ENCODE peak calls at places on chromosomes 12 and 14, in ten cellular contexts. L, M, F, W, N, T, B, U, A and Q are unnamed samples.
A peak's percentile ranks its signal among the peaks of the same experiment; 100 is the strongest.

GRCh38 chr12:58889557-58889956 is 30.7 kb downstream of the LRIG3 start:
- DNase-seq in L (no peak), M (no peak), F (no peak), W (no peak), N (no peak), T (no peak), B (no peak), U (no peak), A (no peak), Q (no peak)

GRCh38 chr12:20800160-20800559 is 10.3 kb upstream of the SLCO1B3 start:
- DNase-seq in L (no peak), M (no peak), F (no peak), W (no peak), N (no peak), T (no peak), B (no peak), U (no peak), A (no peak), Q (no peak)

GRCh38 chr12:27852117-27852516 is 72.1 kb upstream of the MANSC4 start:
- DNase-seq in L (no peak), M (no peak), F (no peak), W (no peak), N (no peak), T (no peak), B (no peak), U (no peak), A (no peak), Q (no peak)

GRCh38 chr12:46260153-46260912 is 8.5 kb downstream of the SLC38A1 start:
- DNase-seq in L (no peak), M (no peak), F (peak; percentile 25), W (no peak), N (no peak), T (peak; percentile 58), B (peak; percentile 54), U (peak; percentile 55), A (no peak), Q (no peak)

GRCh38 chr12:55682087-55682796 is 25.5 kb downstream of the ITGA7 start:
- DNase-seq in L (no peak), M (no peak), F (no peak), W (no peak), N (no peak), T (no peak), B (no peak), U (no peak), A (no peak), Q (no peak)

GRCh38 chr14:64746298-64747250 is 42.4 kb downstream of the PLEKHG3 start:
- DNase-seq in L (no peak), M (no peak), F (no peak), W (no peak), N (no peak), T (no peak), B (no peak), U (no peak), A (no peak), Q (no peak)

GRCh38 chr14:65433646-65434045 is 21.1 kb downstream of the FUT8 start:
- DNase-seq in L (no peak), M (no peak), F (no peak), W (no peak), N (no peak), T (no peak), B (no peak), U (no peak), A (no peak), Q (no peak)

GRCh38 chr12:68786929-68787328 is 21.0 kb upstream of the MDM2 start:
- DNase-seq in L (no peak), M (no peak), F (no peak), W (no peak), N (no peak), T (no peak), B (no peak), U (no peak), A (no peak), Q (no peak)

GRCh38 chr14:22531451-22532344 is 57.3 kb downstream of the DAD1 start:
- DNase-seq in L (no peak), M (no peak), F (no peak), W (no peak), N (no peak), T (no peak), B (no peak), U (no peak), A (no peak), Q (no peak)

GRCh38 chr14:56874375-56874774 is 64.1 kb upstream of the OTX2 start:
- DNase-seq in L (no peak), M (no peak), F (peak; percentile 70), W (no peak), N (no peak), T (no peak), B (no peak), U (peak; percentile 44), A (no peak), Q (no peak)

GRCh38 chr14:93970967-93971634 is 5.3 kb downstream of the ASB2 start:
- DNase-seq in L (peak; percentile 31), M (no peak), F (no peak), W (no peak), N (peak; percentile 63), T (no peak), B (no peak), U (no peak), A (no peak), Q (peak; percentile 74)
- H3K27ac ChIP-seq in L (peak overlapping the region; percentile 41), M (no peak overlapping the region), F (no peak overlapping the region), W (peak overlapping the region; percentile 48), N (no peak overlapping the region), T (no peak overlapping the region), B (no peak overlapping the region), U (no peak overlapping the region), A (peak overlapping the region; percentile 92), Q (no peak overlapping the region)

DNA sequence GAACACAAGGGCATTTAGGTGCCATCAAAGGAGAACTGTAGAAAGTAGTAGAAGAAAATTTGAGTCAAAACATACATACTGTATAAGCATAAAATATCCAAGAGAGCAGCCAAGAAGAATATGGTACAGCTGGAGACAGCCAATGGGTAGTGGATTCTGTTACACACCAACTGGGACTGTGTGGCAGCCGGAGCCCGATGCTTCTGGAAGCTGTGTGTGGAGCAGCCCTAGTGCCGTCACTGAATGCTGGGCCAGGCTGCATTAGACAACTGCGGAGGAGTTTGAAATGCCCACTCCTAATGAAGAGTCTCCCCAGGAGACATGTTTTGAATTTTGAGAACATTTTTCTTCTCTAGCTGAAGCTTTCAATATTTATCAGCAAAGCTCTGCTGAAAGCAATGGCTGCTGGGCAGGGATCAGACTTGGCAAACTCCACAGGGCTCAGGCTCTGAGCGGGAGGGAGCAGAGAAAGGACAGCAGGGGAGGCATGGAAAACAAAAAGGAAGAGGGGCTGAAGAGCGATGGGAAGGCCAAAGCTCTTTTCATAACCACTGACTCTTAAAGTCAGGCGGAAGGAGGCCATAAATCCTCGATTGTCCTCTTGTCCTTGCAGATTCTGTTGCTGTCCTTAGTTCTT is 189.0 kb downstream of the MON2 start:
- DNase-seq in L (no peak), M (no peak), F (no peak), W (no peak), N (no peak), T (no peak), B (no peak), U (no peak), A (no peak), Q (no peak)
- H3K4me1 ChIP-seq in L (peaks cover 6% of the 10 kb centered on the region), M (peaks cover 7% of the 10 kb centered on the region), F (peaks cover 7% of the 10 kb centered on the region), W (no peaks in the 10 kb centered on the region), N (no peaks in the 10 kb centered on the region), T (peaks cover 1% of the 10 kb centered on the region), B (no peaks in the 10 kb centered on the region), U (no peaks in the 10 kb centered on the region), A (peaks cover 9% of the 10 kb centered on the region), Q (no peaks in the 10 kb centered on the region)

DNA sequence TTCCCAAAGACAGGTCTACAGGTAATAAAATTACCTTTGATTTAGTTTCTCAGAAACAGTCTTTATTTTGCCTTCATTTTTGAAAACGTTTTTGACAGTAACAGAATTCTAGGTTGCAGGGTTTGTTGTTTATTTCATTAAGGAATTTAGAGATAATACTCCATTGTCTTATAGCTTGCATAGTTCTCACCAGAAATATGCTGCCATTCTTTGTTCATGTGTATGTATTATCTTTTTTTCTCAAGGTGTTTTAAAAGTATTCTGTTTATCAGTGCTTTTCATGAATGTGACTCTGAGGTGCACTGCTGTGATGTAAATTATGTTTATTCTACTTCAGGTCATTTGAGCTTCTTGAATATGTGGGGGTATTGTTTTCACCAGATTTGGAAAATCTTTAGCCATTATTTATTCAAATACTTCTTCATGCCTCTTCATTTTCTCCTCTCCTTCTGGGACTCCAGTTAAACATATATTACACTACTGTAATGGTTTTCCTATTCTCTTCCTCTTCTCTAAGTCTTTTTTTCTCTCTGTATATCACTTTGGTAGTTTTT is 32.7 kb downstream of the ZNF605 start:
- DNase-seq in L (no peak), M (no peak), F (no peak), W (no peak), N (no peak), T (no peak), B (no peak), U (no peak), A (no peak), Q (no peak)
- H3K9me3 ChIP-seq in L (peaks cover 62% of the 10 kb centered on the region), M (peaks cover 54% of the 10 kb centered on the region), F (peaks cover 74% of the 10 kb centered on the region), W (peaks cover 98% of the 10 kb centered on the region), N (peaks cover 26% of the 10 kb centered on the region), T (peaks cover 56% of the 10 kb centered on the region), B (peaks cover 8% of the 10 kb centered on the region), U (peaks cover 64% of the 10 kb centered on the region), A (peaks cover 95% of the 10 kb centered on the region), Q (peaks cover 69% of the 10 kb centered on the region)

GRCh38 chr12:110224379-110225304 is 56.4 kb upstream of the ATP2A2 start:
- DNase-seq in L (no peak), M (peak; percentile 46), F (peak; percentile 91), W (peak; percentile 25), N (no peak), T (peak; percentile 77), B (peak; percentile 93), U (peak; percentile 64), A (no peak), Q (no peak)

GRCh38 chr12:110222027-110222426 is 59.0 kb upstream of the ATP2A2 start:
- DNase-seq in L (no peak), M (no peak), F (no peak), W (no peak), N (no peak), T (no peak), B (no peak), U (no peak), A (no peak), Q (no peak)

GRCh38 chr12:110227138-110227537 is 53.9 kb upstream of the ATP2A2 start:
- DNase-seq in L (no peak), M (no peak), F (no peak), W (no peak), N (no peak), T (no peak), B (no peak), U (no peak), A (no peak), Q (no peak)

GRCh38 chr12:110222433-110222832 is 58.6 kb upstream of the ATP2A2 start:
- DNase-seq in L (no peak), M (no peak), F (no peak), W (no peak), N (no peak), T (no peak), B (no peak), U (no peak), A (no peak), Q (no peak)

DNA sequence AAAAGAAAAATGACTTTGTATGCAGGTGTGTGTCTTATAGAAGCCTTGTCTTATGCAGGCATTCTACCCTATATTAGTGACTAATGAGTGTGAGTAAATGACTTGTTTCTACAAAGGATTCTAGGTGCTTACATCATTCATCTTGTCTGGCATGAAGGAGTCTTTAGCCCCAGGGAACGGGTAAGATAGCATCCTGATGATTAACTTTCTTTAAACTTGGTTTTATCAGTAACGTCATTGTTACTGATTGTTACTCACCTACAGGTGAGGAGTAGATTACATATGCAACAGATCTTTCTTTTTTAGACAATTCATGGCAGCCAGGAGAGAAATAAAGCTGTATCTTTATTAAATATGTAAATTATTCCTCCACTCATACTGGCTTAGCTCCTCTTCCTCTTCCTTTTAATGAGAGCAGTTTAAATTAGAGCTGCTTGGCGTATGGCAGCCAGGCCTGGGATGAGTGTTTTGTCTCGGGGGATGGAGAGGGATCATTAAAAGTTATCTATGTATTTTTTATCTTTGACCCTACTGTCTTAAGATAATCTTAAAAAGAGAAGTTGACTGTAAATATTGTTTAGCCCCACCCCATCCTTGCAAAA is 57.2 kb upstream of the ATP2A2 start:
- DNase-seq in L (no peak), M (peak; percentile 99), F (peak; percentile 97), W (no peak), N (no peak), T (peak; percentile 78), B (no peak), U (no peak), A (no peak), Q (no peak)
- H3K27ac ChIP-seq in L (no peak overlapping the region), M (peak overlapping the region; percentile 97), F (peak overlapping the region; percentile 91), W (peak overlapping the region; percentile 65), N (no peak overlapping the region), T (peak overlapping the region; percentile 44), B (no peak overlapping the region), U (peak overlapping the region; percentile 58), A (peak overlapping the region; percentile 78), Q (no peak overlapping the region)